ENCODE peak calls at places on chromosomes 12 and 14, in five cellular contexts. One of them, this sample, is unnamed.

GRCh38 chr12:3122841-3123678 is 45.9 kb downstream of the TSPAN9 start:
- DNase-seq in testis: no peak
- DNase-seq in right cardiac atrium: peak; percentile 72
- DNase-seq in stimulated activated CD4-positive, alpha-beta T cell treated with anti-CD3 and anti-CD28 coated beads, Interleukin-15, amount 100 ng/mL, for 1 hour: no peak
- DNase-seq in heart left ventricle: peak; percentile 75
- DNase-seq in this sample: no peak

GRCh38 chr12:54417712-54418440 is 1.2 kb downstream of the ITGA5 start:
- DNase-seq in heart left ventricle: no peak
- DNase-seq in right cardiac atrium: peak; percentile 55
- DNase-seq in testis: peak; percentile 35
- DNase-seq in stimulated activated CD4-positive, alpha-beta T cell treated with anti-CD3 and anti-CD28 coated beads, Interleukin-15, amount 100 ng/mL, for 1 hour: no peak
- DNase-seq in this sample: no peak

GRCh38 chr12:26493656-26494055 is 298.3 kb downstream of the SSPN start:
- DNase-seq in stimulated activated CD4-positive, alpha-beta T cell treated with anti-CD3 and anti-CD28 coated beads, Interleukin-15, amount 100 ng/mL, for 1 hour: no peak
- DNase-seq in testis: no peak
- DNase-seq in right cardiac atrium: no peak
- DNase-seq in heart left ventricle: no peak
- DNase-seq in this sample: no peak

GRCh38 chr12:16756833-16757552 is 151.0 kb upstream of the LMO3 start:
- DNase-seq in stimulated activated CD4-positive, alpha-beta T cell treated with anti-CD3 and anti-CD28 coated beads, Interleukin-15, amount 100 ng/mL, for 1 hour: no peak
- DNase-seq in heart left ventricle: no peak
- DNase-seq in right cardiac atrium: no peak
- DNase-seq in testis: no peak
- DNase-seq in this sample: no peak

GRCh38 chr12:28780096-28780495 is 369.0 kb upstream of the FAR2 start:
- DNase-seq in heart left ventricle: no peak
- DNase-seq in testis: no peak
- DNase-seq in stimulated activated CD4-positive, alpha-beta T cell treated with anti-CD3 and anti-CD28 coated beads, Interleukin-15, amount 100 ng/mL, for 1 hour: no peak
- DNase-seq in right cardiac atrium: no peak
- DNase-seq in this sample: no peak

GRCh38 chr14:103128631-103129300 is 5.5 kb downstream of the TNFAIP2 start:
- DNase-seq in testis: no peak
- DNase-seq in right cardiac atrium: peak; percentile 38
- DNase-seq in heart left ventricle: no peak
- DNase-seq in stimulated activated CD4-positive, alpha-beta T cell treated with anti-CD3 and anti-CD28 coated beads, Interleukin-15, amount 100 ng/mL, for 1 hour: no peak
- DNase-seq in this sample: no peak

GRCh38 chr12:575129-575502 is 88.1 kb downstream of the NINJ2 start:
- DNase-seq in testis: no peak
- DNase-seq in right cardiac atrium: peak; percentile 81
- DNase-seq in stimulated activated CD4-positive, alpha-beta T cell treated with anti-CD3 and anti-CD28 coated beads, Interleukin-15, amount 100 ng/mL, for 1 hour: no peak
- DNase-seq in heart left ventricle: no peak
- DNase-seq in this sample: no peak

GRCh38 chr12:124392271-124392990 is 97.5 kb downstream of the RFLNA start:
- DNase-seq in testis: no peak
- DNase-seq in right cardiac atrium: peak; percentile 71
- DNase-seq in heart left ventricle: peak; percentile 64
- DNase-seq in stimulated activated CD4-positive, alpha-beta T cell treated with anti-CD3 and anti-CD28 coated beads, Interleukin-15, amount 100 ng/mL, for 1 hour: no peak
- DNase-seq in this sample: no peak

GRCh38 chr12:70645494-70646317 is 8.5 kb upstream of the PTPRB start:
- DNase-seq in testis: no peak
- DNase-seq in heart left ventricle: peak; percentile 63
- DNase-seq in stimulated activated CD4-positive, alpha-beta T cell treated with anti-CD3 and anti-CD28 coated beads, Interleukin-15, amount 100 ng/mL, for 1 hour: no peak
- DNase-seq in right cardiac atrium: peak; percentile 77
- DNase-seq in this sample: no peak

GRCh38 chr12:95096852-95097251 is 23.4 kb upstream of the NR2C1 start:
- DNase-seq in stimulated activated CD4-positive, alpha-beta T cell treated with anti-CD3 and anti-CD28 coated beads, Interleukin-15, amount 100 ng/mL, for 1 hour: no peak
- DNase-seq in heart left ventricle: no peak
- DNase-seq in testis: peak; percentile 75
- DNase-seq in right cardiac atrium: no peak
- DNase-seq in this sample: no peak

GRCh38 chr12:131869871-131870418 is 24.5 kb upstream of the ULK1 start:
- DNase-seq in stimulated activated CD4-positive, alpha-beta T cell treated with anti-CD3 and anti-CD28 coated beads, Interleukin-15, amount 100 ng/mL, for 1 hour: no peak
- DNase-seq in heart left ventricle: no peak
- DNase-seq in right cardiac atrium: no peak
- DNase-seq in testis: no peak
- DNase-seq in this sample: no peak

GRCh38 chr14:86973177-86973576 is 1019.8 kb downstream of the GALC start:
- DNase-seq in heart left ventricle: no peak
- DNase-seq in testis: no peak
- DNase-seq in right cardiac atrium: no peak
- DNase-seq in stimulated activated CD4-positive, alpha-beta T cell treated with anti-CD3 and anti-CD28 coated beads, Interleukin-15, amount 100 ng/mL, for 1 hour: no peak
- DNase-seq in this sample: no peak

GRCh38 chr12:124856842-124857178 is 6.9 kb downstream of the SCARB1 start:
- DNase-seq in stimulated activated CD4-positive, alpha-beta T cell treated with anti-CD3 and anti-CD28 coated beads, Interleukin-15, amount 100 ng/mL, for 1 hour: no peak
- DNase-seq in right cardiac atrium: no peak
- DNase-seq in heart left ventricle: no peak
- DNase-seq in testis: no peak
- DNase-seq in this sample: no peak

GRCh38 chr12:31018106-31018890 is 55.4 kb upstream of the DDX11 start:
- DNase-seq in right cardiac atrium: no peak
- DNase-seq in stimulated activated CD4-positive, alpha-beta T cell treated with anti-CD3 and anti-CD28 coated beads, Interleukin-15, amount 100 ng/mL, for 1 hour: no peak
- DNase-seq in testis: no peak
- DNase-seq in heart left ventricle: no peak
- DNase-seq in this sample: no peak

GRCh38 chr14:72523397-72524157 is 370.3 kb downstream of the DPF3 start:
- DNase-seq in right cardiac atrium: no peak
- DNase-seq in testis: peak; percentile 70
- DNase-seq in heart left ventricle: no peak
- DNase-seq in stimulated activated CD4-positive, alpha-beta T cell treated with anti-CD3 and anti-CD28 coated beads, Interleukin-15, amount 100 ng/mL, for 1 hour: no peak
- DNase-seq in this sample: no peak

GRCh38 chr12:55703976-55704761 is 3.5 kb downstream of the ITGA7 start:
- DNase-seq in stimulated activated CD4-positive, alpha-beta T cell treated with anti-CD3 and anti-CD28 coated beads, Interleukin-15, amount 100 ng/mL, for 1 hour: no peak
- DNase-seq in right cardiac atrium: peak; percentile 57
- DNase-seq in testis: no peak
- DNase-seq in heart left ventricle: peak; percentile 74
- DNase-seq in this sample: no peak

GRCh38 chr14:89973234-89973823 is 17.6 kb downstream of the TDP1 start:
- DNase-seq in right cardiac atrium: peak; percentile 61
- DNase-seq in testis: peak; percentile 85
- DNase-seq in stimulated activated CD4-positive, alpha-beta T cell treated with anti-CD3 and anti-CD28 coated beads, Interleukin-15, amount 100 ng/mL, for 1 hour: no peak
- DNase-seq in heart left ventricle: peak; percentile 73
- DNase-seq in this sample: no peak

GRCh38 chr12:27064397-27065342 is 17.7 kb downstream of the C12orf71 start:
- DNase-seq in testis: no peak
- DNase-seq in stimulated activated CD4-positive, alpha-beta T cell treated with anti-CD3 and anti-CD28 coated beads, Interleukin-15, amount 100 ng/mL, for 1 hour: no peak
- DNase-seq in right cardiac atrium: no peak
- DNase-seq in heart left ventricle: no peak
- DNase-seq in this sample: no peak